ENCODE peak calls at places on chromosomes 7 and 10, in nine cellular contexts. Z, U, H, Y, J, E, T, D and A are unnamed samples.

GRCh38 chr10:79239930-79240713 is 107.1 kb upstream of the PPIF start:
- DNase-seq in U (peak; percentile 83), D (no peak), Y (no peak), T (peak; percentile 90), J (peak; percentile 40), Z (no peak), E (peak; percentile 52), H (peak; percentile 55), A (no peak)

GRCh38 chr7:44149571-44150465 is 8.7 kb upstream of the MYL7 start:
- DNase-seq in H (peak; percentile 10), E (no peak), U (no peak), Y (no peak), J (no peak), T (no peak), Z (peak; percentile 9), D (no peak), A (no peak)

GRCh38 chr7:52723606-52724005 is 311.8 kb upstream of the POM121L12 start:
- DNase-seq in U (no peak), J (no peak), D (no peak), Y (no peak), T (no peak), H (no peak), Z (no peak), E (no peak), A (no peak)

GRCh38 chr7:108181073-108181985 is 51.2 kb upstream of the LAMB4 start:
- DNase-seq in J (peak; percentile 68), Z (no peak), H (peak; percentile 57), D (no peak), Y (no peak), E (peak; percentile 51), U (peak; percentile 65), T (peak; percentile 51), A (peak; percentile 39)

GRCh38 chr10:56360583-56360966 is 484 bp downstream of the ZWINT start:
- DNase-seq in U (no peak), J (no peak), E (no peak), H (no peak), D (no peak), T (no peak), Z (no peak), Y (no peak), A (no peak)

GRCh38 chr7:29485376-29486190 is 78.1 kb upstream of the PRR15 start:
- DNase-seq in E (no peak), T (no peak), Z (no peak), U (no peak), H (peak; percentile 37), J (no peak), Y (no peak), D (no peak), A (no peak)

GRCh38 chr10:130804778-130805634 is 506.5 kb downstream of the TCERG1L start:
- DNase-seq in D (no peak), H (peak; percentile 7), Z (no peak), Y (no peak), U (no peak), J (no peak), T (no peak), E (no peak), A (no peak)

GRCh38 chr7:129741743-129742213 is 130.3 kb downstream of the NRF1 start:
- DNase-seq in H (peak; percentile 61), D (no peak), J (peak; percentile 19), E (no peak), T (peak; percentile 66), Z (no peak), Y (no peak), U (no peak), A (no peak)

GRCh38 chr10:131812012-131812403 is 88.8 kb upstream of the PPP2R2D start:
- DNase-seq in Z (no peak), H (no peak), J (no peak), T (no peak), U (no peak), E (no peak), Y (no peak), D (no peak), A (no peak)

GRCh38 chr10:88963318-88963717 is 10.7 kb upstream of the ACTA2 start:
- DNase-seq in Y (no peak), U (no peak), D (no peak), Z (no peak), T (no peak), E (no peak), H (no peak), J (no peak), A (no peak)

GRCh38 chr10:88965016-88965415 is 12.4 kb upstream of the ACTA2 start:
- DNase-seq in Z (no peak), H (no peak), E (no peak), J (no peak), Y (no peak), T (no peak), D (no peak), U (no peak), A (no peak)

GRCh38 chr10:88964360-88964759 is 11.8 kb upstream of the ACTA2 start:
- DNase-seq in U (no peak), Z (no peak), J (no peak), T (no peak), E (no peak), Y (no peak), D (no peak), H (no peak), A (no peak)

GRCh38 chr10:88968316-88968882 is 15.8 kb upstream of the ACTA2 start:
- DNase-seq in Y (no peak), U (no peak), T (no peak), E (no peak), Z (no peak), H (no peak), D (no peak), J (no peak), A (no peak)

DNA sequence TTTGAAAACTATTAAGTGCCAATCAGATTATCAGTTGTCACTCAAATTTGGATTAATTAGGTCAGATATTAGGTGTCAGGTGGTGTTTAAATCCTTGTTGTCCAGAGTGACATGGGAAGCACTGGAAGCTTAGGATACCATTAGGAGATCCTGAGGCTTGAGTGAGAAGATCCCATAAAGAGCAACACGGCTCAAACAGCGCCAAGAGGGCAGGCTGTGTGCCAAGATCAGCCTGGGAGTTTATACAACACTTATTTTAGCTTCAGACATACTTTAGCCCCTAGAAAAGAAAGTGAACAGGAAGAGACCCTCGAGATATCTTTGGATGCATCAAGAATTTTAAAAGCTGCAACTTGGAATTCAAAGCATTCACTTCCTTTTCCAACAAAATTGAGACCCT is 14.2 kb upstream of the ACTA2 start:
- DNase-seq in E (no peak), T (no peak), U (no peak), J (no peak), Y (no peak), Z (no peak), H (no peak), D (peak; percentile 68), A (no peak)
- H3K27ac ChIP-seq in E (peak overlapping the region; percentile 65), T (no peak overlapping the region), U (no peak overlapping the region), J (no peak overlapping the region), Y (no peak overlapping the region), Z (no peak overlapping the region), H (no peak overlapping the region), D (peak overlapping the region; percentile 95), A (no peak overlapping the region)

DNA sequence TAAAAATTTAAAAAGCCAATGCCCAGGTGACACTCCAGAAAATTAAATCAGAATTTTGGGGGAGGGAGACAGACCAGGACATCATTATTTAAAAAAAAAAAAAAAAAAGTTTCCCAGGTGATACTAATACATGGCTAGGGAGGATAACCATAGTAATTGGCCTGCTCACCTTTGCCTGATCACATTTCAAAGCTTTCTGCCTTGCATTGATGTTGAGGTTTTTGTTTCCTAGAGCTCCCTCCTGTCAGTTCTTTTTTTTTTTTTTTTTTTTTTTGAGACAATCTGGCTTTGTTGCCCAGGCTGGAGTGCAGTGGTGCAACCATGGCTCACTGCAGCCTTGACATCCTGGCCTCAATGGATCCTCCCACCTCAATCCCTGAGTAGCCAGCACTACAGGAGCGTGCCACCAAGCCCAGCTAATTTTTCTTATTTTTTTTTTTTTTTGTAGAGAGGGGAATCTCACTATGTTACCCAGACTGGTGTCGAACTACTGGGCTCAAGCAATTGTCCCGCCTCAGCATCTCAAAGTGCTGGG is 38.1 kb downstream of the CPED1 start:
- DNase-seq in E (no peak), Y (no peak), T (no peak), Z (no peak), J (no peak), D (no peak), H (no peak), U (no peak), A (no peak)
- H3K27ac ChIP-seq in E (no peak overlapping the region), Y (no peak overlapping the region), T (no peak overlapping the region), Z (no peak overlapping the region), J (no peak overlapping the region), D (peak overlapping the region; percentile 43), H (no peak overlapping the region), U (no peak overlapping the region), A (no peak overlapping the region)

GRCh38 chr10:655184-655583 is 34.3 kb downstream of the DIP2C start:
- DNase-seq in Z (no peak), E (no peak), J (no peak), D (no peak), T (no peak), Y (no peak), H (no peak), U (no peak), A (no peak)
- H3K27ac ChIP-seq in Z (no peak overlapping the region), E (no peak overlapping the region), J (peak overlapping the region; percentile 85), D (no peak overlapping the region), T (no peak overlapping the region), Y (no peak overlapping the region), H (no peak overlapping the region), U (no peak overlapping the region), A (no peak overlapping the region)

GRCh38 chr10:101018600-101019439 is 12.1 kb downstream of the PDZD7 start:
- DNase-seq in Y (peak; percentile 45), J (peak; percentile 94), D (no peak), E (peak; percentile 89), T (peak; percentile 93), H (peak; percentile 94), U (no peak), Z (peak; percentile 93), A (peak; percentile 56)
- H3K27ac ChIP-seq in Y (no peak overlapping the region), J (no peak overlapping the region), D (no peak overlapping the region), E (no peak overlapping the region), T (no peak overlapping the region), H (no peak overlapping the region), U (no peak overlapping the region), Z (no peak overlapping the region), A (no peak overlapping the region)

GRCh38 chr7:92730808-92731207 is 105.6 kb downstream of the CDK6 start:
- DNase-seq in J (no peak), Y (no peak), T (no peak), D (no peak), E (no peak), U (no peak), Z (no peak), H (no peak), A (no peak)
- H3K27ac ChIP-seq in J (no peak overlapping the region), Y (no peak overlapping the region), T (no peak overlapping the region), D (no peak overlapping the region), E (no peak overlapping the region), U (no peak overlapping the region), Z (no peak overlapping the region), H (peak overlapping the region; percentile 40), A (no peak overlapping the region)

GRCh38 chr7:8567626-8568025 is 134.2 kb downstream of the NXPH1 start:
- DNase-seq in E (no peak), J (no peak), D (no peak), Y (no peak), T (no peak), Z (no peak), U (no peak), H (no peak), A (no peak)
- H3K27ac ChIP-seq in E (no peak overlapping the region), J (no peak overlapping the region), D (no peak overlapping the region), Y (no peak overlapping the region), T (no peak overlapping the region), Z (no peak overlapping the region), U (no peak overlapping the region), H (no peak overlapping the region), A (no peak overlapping the region)

GRCh38 chr7:19899517-19899916 is 126.1 kb upstream of the TMEM196 start:
- DNase-seq in E (no peak), Y (no peak), H (no peak), D (no peak), J (no peak), Z (no peak), U (no peak), T (no peak), A (no peak)

GRCh38 chr7:19900118-19900517 is 126.7 kb upstream of the TMEM196 start:
- DNase-seq in D (no peak), H (no peak), T (no peak), E (no peak), U (no peak), J (no peak), Y (no peak), Z (no peak), A (no peak)
- H3K27ac ChIP-seq in D (no peak overlapping the region), H (no peak overlapping the region), T (no peak overlapping the region), E (no peak overlapping the region), U (no peak overlapping the region), J (no peak overlapping the region), Y (no peak overlapping the region), Z (no peak overlapping the region), A (no peak overlapping the region)